ENCODE peak calls at places on chromosomes 2 and 18, in five cellular contexts. B is astrocyte of the spinal cord, V is AG09319, Z is activated B cell treated with CpG ODN at 0.5 μM for 24 hours, Y is neural progenitor cell. K is an unnamed sample.

GRCh38 chr2:97726311-97727064 is 13.1 kb downstream of the ZAP70 start:
- DNase-seq in B (no peak), Z (no peak), V (no peak), Y (no peak), K (no peak)

GRCh38 chr2:52141076-52141475 is 1109.1 kb upstream of the NRXN1 start:
- DNase-seq in Y (no peak), Z (no peak), V (no peak), B (no peak), K (no peak)

GRCh38 chr18:9696701-9697100 is 11.4 kb upstream of the RAB31 start:
- DNase-seq in Y (no peak), V (no peak), B (no peak), Z (no peak), K (no peak)

GRCh38 chr18:79339094-79339908 is 56.4 kb upstream of the NFATC1 start:
- DNase-seq in B (no peak), V (no peak), Y (no peak), Z (no peak), K (no peak)

GRCh38 chr2:81658227-81658626 is 1353.7 kb upstream of the LRRTM1 start:
- DNase-seq in B (no peak), V (no peak), Z (no peak), Y (no peak), K (no peak)

GRCh38 chr2:15050483-15050882 is 418.0 kb downstream of the LRATD1 start:
- DNase-seq in Y (no peak), B (peak), V (no peak), Z (no peak), K (no peak)

GRCh38 chr2:159953456-159953855 is 109.0 kb downstream of the PLA2R1 start:
- DNase-seq in Z (no peak), B (no peak), Y (no peak), V (no peak), K (no peak)

GRCh38 chr2:176110975-176111663 is 4.0 kb downstream of the HOXD11 start:
- DNase-seq in B (peak), Z (no peak), V (no peak), Y (peak), K (no peak)

GRCh38 chr2:176178271-176178806 is 10.1 kb upstream of the HOXD1 start:
- DNase-seq in B (peak), Z (no peak), Y (peak), V (no peak), K (no peak)

GRCh38 chr2:70901235-70902066 is 34.2 kb upstream of the ATP6V1B1 start:
- DNase-seq in Z (no peak), B (peak), V (no peak), Y (peak), K (no peak)

GRCh38 chr2:54665436-54665856 is 58.0 kb upstream of the EML6 start:
- DNase-seq in Z (no peak), V (no peak), Y (peak), B (peak), K (no peak)

GRCh38 chr18:12325726-12326245 is 17.7 kb downstream of the TUBB6 start:
- DNase-seq in Y (no peak), V (no peak), Z (no peak), B (no peak), K (no peak)

GRCh38 chr18:12326711-12327460 is 18.8 kb downstream of the TUBB6 start:
- DNase-seq in B (no peak), Y (no peak), Z (no peak), V (no peak), K (no peak)

GRCh38 chr18:12328179-12328823 is 20.3 kb downstream of the TUBB6 start:
- DNase-seq in Z (no peak), B (no peak), V (no peak), Y (no peak), K (no peak)

GRCh38 chr18:12329125-12329698 is 21.2 kb downstream of the TUBB6 start:
- DNase-seq in B (no peak), Y (no peak), V (no peak), Z (no peak), K (no peak)

GRCh38 chr18:12327510-12328178 is 19.6 kb downstream of the TUBB6 start:
- DNase-seq in B (peak), V (no peak), Z (peak), Y (peak), K (peak)
- TF ChIP-seq CTCF in B (peak), V (peak), Z (no peak), Y (peak), K (peak)

GRCh38 chr2:219998714-219999227 is 371.3 kb downstream of the SLC4A3 start:
- DNase-seq in Y (no peak), B (no peak), Z (no peak), V (no peak), K (no peak)
- TF ChIP-seq CTCF in Y (peak), B (no peak), Z (no peak), V (no peak), K (no peak)

GRCh38 chr2:202052235-202052634 is 18.6 kb downstream of the FZD7 start:
- DNase-seq in V (no peak), B (no peak), Y (no peak), Z (no peak), K (no peak)
- TF ChIP-seq CTCF in V (no peak), B (no peak), Y (no peak), Z (no peak), K (no peak)

DNA sequence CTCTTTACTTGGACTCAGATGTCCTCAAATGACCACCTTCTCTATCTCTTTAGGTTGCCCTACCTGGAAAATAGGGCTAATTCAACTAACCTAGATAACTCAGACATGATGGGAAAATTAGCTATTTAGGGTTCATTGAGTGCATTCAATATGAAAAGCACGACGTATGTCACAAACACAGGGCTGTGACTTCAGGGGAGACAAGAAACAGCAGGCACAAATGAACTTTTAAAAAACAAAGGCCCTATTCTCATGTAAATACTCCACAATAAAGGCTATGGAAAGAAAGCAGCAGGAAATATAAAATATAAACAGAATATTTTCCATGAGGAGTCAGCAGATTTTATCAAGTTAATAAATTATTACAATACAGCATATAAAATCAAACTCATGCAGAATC is 97.8 kb downstream of the SS18 start:
- DNase-seq in Z (no peak), V (no peak), Y (no peak), B (no peak), K (no peak)
- TF ChIP-seq CTCF in Z (no peak), V (no peak), Y (no peak), B (no peak), K (no peak)

DNA sequence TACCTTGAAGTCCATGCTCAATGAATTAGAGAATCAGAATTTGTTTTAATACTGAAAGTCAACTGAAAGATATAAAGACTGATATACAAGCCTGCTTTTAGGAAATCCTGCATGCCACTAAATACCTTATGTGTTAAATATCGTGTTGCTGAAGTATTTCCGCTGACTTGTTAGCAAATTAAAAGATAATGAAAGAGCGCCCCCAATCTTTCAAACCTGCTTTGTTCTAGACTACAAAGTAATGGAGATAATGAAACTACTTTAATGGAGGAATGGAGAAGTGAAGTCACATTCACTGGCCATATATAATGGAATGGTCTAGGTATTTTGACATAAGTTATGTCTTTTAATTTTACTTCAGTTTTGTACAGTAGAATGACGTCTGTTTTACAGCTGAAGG is 95.7 kb downstream of the ASXL3 start:
- DNase-seq in V (no peak), Y (peak), B (no peak), Z (no peak), K (no peak)
- TF ChIP-seq CTCF in V (no peak), Y (peak), B (no peak), Z (no peak), K (no peak)